ENCODE peak calls at places on chromosomes 16 and 17, in six cellular contexts. Q, S, Y, O, L and I are unnamed samples.

GRCh38 chr16:88634994-88635670 is 3.2 kb upstream of the IL17C start:
- DNase-seq in Q (no peak), L (no peak), O (no peak), Y (no peak), S (no peak), I (peak)

GRCh38 chr17:34299918-34300600 is 14.5 kb downstream of the CCL11 start:
- DNase-seq in L (no peak), O (peak), Y (no peak), S (peak), Q (no peak), I (no peak)

GRCh38 chr17:12806630-12807029 is 17.3 kb downstream of the ARHGAP44 start:
- DNase-seq in O (no peak), S (no peak), L (no peak), Q (no peak), Y (no peak), I (no peak)

GRCh38 chr17:66764559-66764958 is 70.4 kb upstream of the CACNG5 start:
- DNase-seq in S (no peak), Y (no peak), L (no peak), O (no peak), Q (no peak), I (no peak)

GRCh38 chr16:85465328-85466307 is 147.5 kb upstream of the GSE1 start:
- DNase-seq in Y (no peak), L (no peak), S (no peak), O (peak), Q (no peak), I (no peak)

GRCh38 chr16:82748026-82748425 is 121.3 kb downstream of the CDH13 start:
- DNase-seq in S (no peak), O (peak), Y (no peak), Q (no peak), L (no peak), I (no peak)

GRCh38 chr16:57514891-57515600 is 21.3 kb downstream of the CCDC102A start:
- DNase-seq in S (no peak), Q (no peak), L (no peak), O (no peak), Y (no peak), I (no peak)

GRCh38 chr17:81292450-81292849 is 2.7 kb downstream of the SLC38A10 start:
- DNase-seq in O (no peak), Y (no peak), L (no peak), S (no peak), Q (no peak), I (no peak)

GRCh38 chr16:56352351-56353053 is 72.8 kb downstream of the AMFR start:
- DNase-seq in Q (peak), Y (no peak), L (no peak), O (no peak), S (no peak), I (no peak)

GRCh38 chr16:87729266-87729954 is 36.4 kb downstream of the KLHDC4 start:
- DNase-seq in Q (no peak), L (no peak), O (no peak), Y (no peak), S (peak), I (no peak)

GRCh38 chr16:31022574-31023251 is 10.6 kb upstream of the STX4 start:
- DNase-seq in Y (no peak), O (no peak), S (no peak), Q (no peak), L (no peak), I (no peak)

GRCh38 chr17:56809106-56809819 is 24.5 kb downstream of the C17orf67 start:
- DNase-seq in O (no peak), L (no peak), S (no peak), Q (no peak), Y (no peak), I (no peak)

GRCh38 chr16:23690771-23691482 is 12.2 kb downstream of the PLK1 start:
- DNase-seq in S (no peak), O (no peak), L (no peak), Y (no peak), Q (no peak), I (no peak)

GRCh38 chr16:1958715-1959268 is 546 bp upstream of the NDUFB10 start:
- DNase-seq in Y (no peak), Q (no peak), O (no peak), S (no peak), L (no peak), I (no peak)

GRCh38 chr16:264440-264951 is 11.2 kb downstream of the RGS11 start:
- DNase-seq in Y (no peak), L (no peak), S (no peak), Q (no peak), O (no peak), I (no peak)

GRCh38 chr16:74679983-74680382 is 13.3 kb upstream of the RFWD3 start:
- DNase-seq in O (no peak), S (no peak), Y (no peak), Q (no peak), L (no peak), I (no peak)

GRCh38 chr17:68778726-68779125 is 176.5 kb downstream of the ABCA8 start:
- DNase-seq in S (no peak), Y (no peak), Q (no peak), L (no peak), O (no peak), I (no peak)

GRCh38 chr17:40553694-40554534 is 11.4 kb downstream of the CCR7 start:
- DNase-seq in Y (peak), S (peak), L (no peak), Q (peak), O (peak), I (peak)

GRCh38 chr17:79255046-79255445 is 180.4 kb downstream of the ENGASE start:
- DNase-seq in O (no peak), Y (no peak), L (no peak), Q (no peak), S (no peak), I (no peak)

GRCh38 chr16:53457670-53458069 is 23.4 kb downstream of the RBL2 start:
- DNase-seq in Q (peak), L (no peak), S (no peak), Y (peak), O (no peak), I (peak)

GRCh38 chr16:71467810-71468209 is 5.8 kb upstream of the ZNF23 start:
- DNase-seq in S (no peak), O (peak), L (peak), Y (peak), Q (peak), I (peak)

GRCh38 chr17:71363661-71364060 is 757.2 kb upstream of the SOX9 start:
- DNase-seq in L (no peak), Q (no peak), S (no peak), O (no peak), Y (no peak), I (no peak)

GRCh38 chr16:87235810-87236515 is 81.2 kb downstream of the C16orf95 start:
- DNase-seq in L (peak), Q (no peak), Y (no peak), O (no peak), S (no peak), I (peak)

GRCh38 chr17:44269118-44269794 is 1.3 kb upstream of the SLC4A1 start:
- DNase-seq in S (no peak), Q (no peak), Y (no peak), O (no peak), L (no peak), I (no peak)

GRCh38 chr17:59074494-59074893 is 32.2 kb downstream of the TRIM37 start:
- DNase-seq in O (peak), Y (no peak), Q (no peak), L (no peak), S (no peak), I (no peak)

GRCh38 chr16:87393680-87394055 is 1.5 kb downstream of the MAP1LC3B start:
- DNase-seq in O (no peak), Q (no peak), S (no peak), L (no peak), Y (no peak), I (no peak)

GRCh38 chr17:17104494-17104893 is 62.2 kb downstream of the MPRIP start:
- DNase-seq in S (no peak), L (no peak), Q (no peak), O (no peak), Y (no peak), I (no peak)